ENCODE peak calls at places on chromosomes 6 and 20, in ten cellular contexts. M, Q, C, D, F, Y, N, I, S and X are unnamed samples.

GRCh38 chr6:127855542-127856159 is 45.2 kb downstream of the THEMIS start:
- DNase-seq in M (no peak), Q (peak; percentile 16), C (no peak), D (peak; percentile 14), F (no peak), Y (no peak), N (no peak), I (no peak), S (peak; percentile 39), X (no peak)

GRCh38 chr20:37393196-37393862 is 47.4 kb downstream of the SRC start:
- DNase-seq in M (no peak), Q (no peak), C (no peak), D (no peak), F (no peak), Y (no peak), N (no peak), I (no peak), S (no peak), X (no peak)

GRCh38 chr6:135922170-135922569 is 70.7 kb downstream of the PDE7B start:
- DNase-seq in M (peak; percentile 86), Q (no peak), C (no peak), D (peak; percentile 59), F (peak; percentile 93), Y (peak; percentile 98), N (no peak), I (no peak), S (peak; percentile 97), X (no peak)

GRCh38 chr20:50313223-50313820 is 122.7 kb downstream of the CEBPB start:
- DNase-seq in M (no peak), Q (no peak), C (no peak), D (no peak), F (no peak), Y (no peak), N (no peak), I (no peak), S (peak; percentile 78), X (peak; percentile 15)

GRCh38 chr6:8814440-8815000 is 379.2 kb upstream of the SLC35B3 start:
- DNase-seq in M (no peak), Q (no peak), C (no peak), D (no peak), F (no peak), Y (no peak), N (no peak), I (no peak), S (peak; percentile 35), X (no peak)

GRCh38 chr6:38876470-38876869 is 161.4 kb downstream of the DNAH8 start:
- DNase-seq in M (no peak), Q (peak; percentile 13), C (no peak), D (no peak), F (no peak), Y (no peak), N (no peak), I (no peak), S (peak; percentile 19), X (no peak)

GRCh38 chr20:57902478-57902877 is 192.7 kb upstream of the PMEPA1 start:
- DNase-seq in M (no peak), Q (no peak), C (no peak), D (no peak), F (no peak), Y (peak; percentile 64), N (no peak), I (no peak), S (peak; percentile 94), X (no peak)

GRCh38 chr20:36856196-36856595 is 19.7 kb upstream of the TLDC2 start:
- DNase-seq in M (peak; percentile 27), Q (no peak), C (no peak), D (no peak), F (no peak), Y (no peak), N (no peak), I (no peak), S (peak; percentile 94), X (no peak)

GRCh38 chr6:113328886-113329381 is 528.2 kb upstream of the MARCKS start:
- DNase-seq in M (no peak), Q (no peak), C (no peak), D (no peak), F (no peak), Y (no peak), N (no peak), I (no peak), S (peak; percentile 56), X (no peak)

GRCh38 chr6:164523060-164523459 is 786.3 kb downstream of the C6orf118 start:
- DNase-seq in M (no peak), Q (no peak), C (no peak), D (no peak), F (no peak), Y (no peak), N (no peak), I (no peak), S (no peak), X (no peak)

GRCh38 chr20:47124235-47124717 is 229.6 kb downstream of the EYA2 start:
- DNase-seq in M (no peak), Q (no peak), C (no peak), D (no peak), F (no peak), Y (no peak), N (no peak), I (no peak), S (no peak), X (no peak)